ENCODE peak calls at places on chromosomes 5 and 9, in eight cellular contexts. V is heart left ventricle, Y is astrocyte, L is fibroblast of mammary gland, R is IMR-90, S is psoas muscle, E is endodermal cell, O is fibroblast of the aortic adventitia. Z is an unnamed sample.

GRCh38 chr9:107274953-107275422 is 8.1 kb upstream of the RAD23B start:
- DNase-seq in E (no peak), L (peak), S (no peak), V (no peak), O (peak), R (peak), Y (peak), Z (peak)

GRCh38 chr9:33080534-33080933 is 4.1 kb upstream of the SMU1 start:
- DNase-seq in V (no peak), O (no peak), L (no peak), E (no peak), R (no peak), Y (no peak), S (no peak), Z (no peak)

GRCh38 chr5:105259581-105260217 is 1697.1 kb upstream of the NUDT12 start:
- DNase-seq in L (no peak), O (no peak), R (no peak), Y (no peak), S (no peak), E (no peak), V (no peak), Z (no peak)

GRCh38 chr9:115395511-115396021 is 277.6 kb upstream of the TNC start:
- DNase-seq in S (no peak), R (peak), V (no peak), L (peak), E (no peak), O (peak), Y (peak), Z (no peak)

GRCh38 chr5:67053229-67053628 is 143.4 kb downstream of the CD180 start:
- DNase-seq in R (no peak), O (no peak), E (no peak), Y (no peak), V (no peak), S (no peak), L (no peak), Z (no peak)

GRCh38 chr5:95392593-95393182 is 1.5 kb downstream of the FAM81B start:
- DNase-seq in S (no peak), L (peak), O (peak), Y (peak), V (no peak), R (no peak), E (no peak), Z (peak)

GRCh38 chr9:5459289-5459829 is 9.0 kb downstream of the CD274 start:
- DNase-seq in Y (peak), L (no peak), V (no peak), R (no peak), S (no peak), E (peak), O (no peak), Z (no peak)

GRCh38 chr9:109640232-109641078 is 139.5 kb upstream of the PALM2AKAP2 start:
- DNase-seq in R (peak), S (peak), Y (peak), E (peak), O (peak), L (no peak), V (peak), Z (no peak)

GRCh38 chr9:87850405-87850804 is 32.3 kb upstream of the SPATA31E1 start:
- DNase-seq in S (no peak), L (peak), O (peak), V (no peak), E (no peak), Y (peak), R (peak), Z (peak)

GRCh38 chr5:133214153-133214820 is 162.5 kb downstream of the HSPA4 start:
- DNase-seq in O (peak), Y (no peak), L (no peak), R (no peak), V (no peak), S (no peak), E (no peak), Z (no peak)

GRCh38 chr5:68245325-68245724 is 29.8 kb downstream of the PIK3R1 start:
- DNase-seq in O (peak), V (no peak), L (peak), S (no peak), Y (peak), E (no peak), R (peak), Z (peak)

GRCh38 chr5:170749911-170750431 is 33.6 kb upstream of the GABRP start:
- DNase-seq in O (no peak), V (no peak), E (peak), Y (no peak), L (no peak), S (no peak), R (no peak), Z (no peak)

GRCh38 chr9:33677961-33678360 is 117.4 kb upstream of the PRSS3 start:
- DNase-seq in L (no peak), V (no peak), O (no peak), Y (no peak), E (no peak), R (no peak), S (no peak), Z (no peak)

GRCh38 chr5:39998518-39998917 is 573.7 kb upstream of the DAB2 start:
- DNase-seq in L (peak), E (no peak), Y (no peak), S (no peak), R (no peak), O (no peak), V (no peak), Z (no peak)

GRCh38 chr9:130770093-130770492 is 65.0 kb upstream of the ABL1 start:
- DNase-seq in E (no peak), R (no peak), O (no peak), V (no peak), L (no peak), Y (no peak), S (no peak), Z (no peak)

GRCh38 chr5:173035904-173036707 is 20.0 kb upstream of the CREBRF start:
- DNase-seq in E (no peak), V (no peak), Y (no peak), S (no peak), L (no peak), O (no peak), R (no peak), Z (no peak)

GRCh38 chr5:20678814-20679298 is 690.9 kb upstream of the CDH18 start:
- DNase-seq in V (no peak), S (no peak), Y (peak), L (peak), R (peak), E (no peak), O (peak), Z (peak)

GRCh38 chr5:122515709-122516431 is 203.8 kb downstream of the SNCAIP start:
- DNase-seq in Y (peak), O (peak), R (peak), L (peak), S (no peak), E (peak), V (peak), Z (peak)

GRCh38 chr5:141356950-141357349 is 2.1 kb downstream of the PCDHGA4 start:
- DNase-seq in E (no peak), R (no peak), L (no peak), Y (no peak), V (no peak), S (no peak), O (no peak), Z (no peak)

GRCh38 chr9:23648651-23649050 is 177.4 kb downstream of the ELAVL2 start:
- DNase-seq in Y (no peak), E (no peak), S (no peak), R (no peak), V (no peak), L (no peak), O (no peak), Z (no peak)

GRCh38 chr5:170159947-170160346 is 54.2 kb downstream of the FOXI1 start:
- DNase-seq in S (no peak), V (no peak), O (no peak), R (no peak), Y (no peak), L (no peak), E (no peak), Z (no peak)

GRCh38 chr9:115262477-115262876 is 144.5 kb upstream of the TNC start:
- DNase-seq in S (peak), R (peak), V (peak), L (peak), Y (peak), E (no peak), O (peak), Z (peak)

GRCh38 chr5:6822068-6822467 is 108.8 kb downstream of the TENT4A start:
- DNase-seq in V (no peak), R (no peak), S (no peak), O (no peak), L (no peak), E (no peak), Y (no peak), Z (no peak)

GRCh38 chr9:126805546-126806262 is 864 bp downstream of the ZBTB43 start:
- DNase-seq in E (peak), Y (peak), L (peak), R (peak), O (peak), S (peak), V (peak), Z (peak)

GRCh38 chr5:62093981-62094380 is 212.0 kb upstream of the KIF2A start:
- DNase-seq in Y (peak), E (no peak), O (peak), R (peak), V (no peak), S (peak), L (peak), Z (peak)

GRCh38 chr9:2120926-2121689 is 106.0 kb downstream of the SMARCA2 start:
- DNase-seq in O (peak), S (no peak), L (peak), R (peak), E (no peak), Y (peak), V (no peak), Z (peak)

DNA sequence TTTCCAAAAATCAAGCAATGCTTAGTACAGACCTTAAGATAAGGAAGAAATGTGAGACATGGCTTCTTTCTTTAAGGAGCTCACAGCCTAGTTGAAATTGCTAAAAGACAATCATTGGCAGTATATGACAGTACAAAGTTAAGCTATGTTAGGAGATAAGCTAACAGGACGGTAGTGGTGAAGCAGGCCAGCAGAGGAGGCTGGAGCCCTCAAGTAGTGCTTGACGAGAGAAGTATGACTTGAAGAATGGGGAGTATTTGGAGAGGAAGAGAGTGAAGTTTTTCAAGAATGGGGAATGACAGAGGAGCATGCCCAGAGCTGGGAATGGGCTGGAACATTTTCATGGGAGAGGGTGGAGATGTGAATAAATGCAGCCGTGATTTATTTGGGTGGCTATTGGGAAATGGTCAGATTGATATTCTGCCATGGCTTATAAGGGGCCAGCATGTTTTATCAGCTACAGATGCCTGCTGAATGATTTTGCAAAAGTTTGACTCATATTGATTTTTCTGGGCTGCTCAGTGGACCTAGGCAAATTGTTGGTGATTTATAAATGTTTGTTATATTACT is 43.7 kb downstream of the LURAP1L start:
- DNase-seq in R (peak), Y (peak), V (no peak), O (peak), E (peak), L (peak), S (no peak), Z (no peak)
- TF ChIP-seq CTCF in R (no peak), Y (no peak), V (peak), O (peak), E (peak), L (peak), S (no peak), Z (no peak)

GRCh38 chr5:157301066-157301465 is 35.1 kb downstream of the CYFIP2 start:
- DNase-seq in E (no peak), V (no peak), R (no peak), S (no peak), O (no peak), Y (no peak), L (no peak), Z (no peak)

GRCh38 chr5:157303023-157303422 is 37.1 kb downstream of the CYFIP2 start:
- DNase-seq in V (no peak), Y (no peak), L (no peak), O (no peak), R (no peak), S (no peak), E (no peak), Z (no peak)

GRCh38 chr5:157306092-157306491 is 40.2 kb downstream of the CYFIP2 start:
- DNase-seq in R (no peak), L (no peak), V (no peak), E (no peak), O (no peak), S (no peak), Y (no peak), Z (no peak)

GRCh38 chr5:157306690-157307089 is 40.8 kb downstream of the CYFIP2 start:
- DNase-seq in V (no peak), Y (no peak), R (no peak), L (no peak), E (no peak), O (no peak), S (no peak), Z (no peak)

DNA sequence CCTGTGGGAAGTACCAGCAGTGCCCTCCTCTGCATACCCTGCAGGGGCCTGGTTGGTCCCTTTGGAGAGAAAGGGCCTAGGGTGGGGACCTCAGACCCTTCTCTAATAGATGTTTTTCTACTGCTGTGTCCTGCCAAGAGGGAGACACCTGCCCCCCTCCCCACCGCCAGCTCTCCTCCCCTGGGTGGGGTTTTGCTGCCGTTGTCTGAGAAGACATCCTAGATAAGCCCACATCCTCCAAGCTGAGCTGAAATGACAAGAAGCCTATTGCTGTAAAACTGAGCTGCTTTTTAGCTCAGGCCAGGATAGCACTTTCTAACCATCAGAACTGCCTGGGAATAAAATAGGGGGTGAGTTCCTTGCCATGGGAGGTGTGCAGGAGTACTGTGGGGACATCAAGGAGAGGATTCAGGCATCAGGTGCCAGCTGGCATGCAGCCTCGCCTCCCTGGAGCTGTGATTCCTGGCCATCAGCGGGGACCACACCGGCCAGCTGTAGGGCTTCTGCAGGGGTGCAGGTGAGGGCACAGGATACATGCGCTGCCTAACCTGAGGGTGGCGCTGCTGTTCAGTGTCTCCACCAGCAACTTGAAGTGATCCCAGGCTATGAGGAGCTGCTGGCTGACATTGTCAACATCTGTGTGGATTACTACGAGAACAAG is 37.9 kb downstream of the CYFIP2 start:
- DNase-seq in V (peak), S (no peak), R (no peak), Y (no peak), E (peak), O (no peak), L (no peak), Z (no peak)
- TF ChIP-seq CTCF in V (peak), S (no peak), R (peak), Y (no peak), E (peak), O (peak), L (no peak), Z (peak)

GRCh38 chr9:3863114-3863528 is 337.3 kb upstream of the RFX3 start:
- DNase-seq in Y (peak), R (peak), O (peak), V (no peak), E (no peak), L (peak), S (no peak), Z (peak)
- TF ChIP-seq CTCF in Y (peak), R (no peak), O (peak), V (no peak), E (peak), L (peak), S (no peak), Z (peak)

DNA sequence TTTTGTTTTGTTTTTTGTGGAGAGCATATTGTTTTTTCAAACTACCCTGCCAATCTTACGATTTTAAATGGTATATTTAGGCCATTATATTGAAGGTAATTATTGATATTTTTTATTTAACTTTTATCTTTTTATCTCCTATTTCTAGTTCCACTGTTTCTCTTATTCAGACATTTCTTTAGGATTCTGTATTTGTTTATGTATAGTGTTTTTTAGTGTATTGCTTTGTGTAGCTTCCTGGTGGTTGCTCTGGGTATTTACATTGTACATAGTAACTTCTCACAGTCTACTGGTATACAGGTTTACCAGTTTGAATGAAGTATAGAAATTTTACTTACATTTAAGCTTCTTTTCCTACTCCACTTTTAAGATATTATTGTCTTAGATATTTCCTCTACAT is 63.2 kb downstream of the ERCC6L2 start:
- DNase-seq in L (no peak), Y (no peak), S (no peak), V (no peak), O (no peak), R (no peak), E (no peak), Z (no peak)
- TF ChIP-seq CTCF in L (peak), Y (no peak), S (no peak), V (no peak), O (no peak), R (no peak), E (peak), Z (peak)

DNA sequence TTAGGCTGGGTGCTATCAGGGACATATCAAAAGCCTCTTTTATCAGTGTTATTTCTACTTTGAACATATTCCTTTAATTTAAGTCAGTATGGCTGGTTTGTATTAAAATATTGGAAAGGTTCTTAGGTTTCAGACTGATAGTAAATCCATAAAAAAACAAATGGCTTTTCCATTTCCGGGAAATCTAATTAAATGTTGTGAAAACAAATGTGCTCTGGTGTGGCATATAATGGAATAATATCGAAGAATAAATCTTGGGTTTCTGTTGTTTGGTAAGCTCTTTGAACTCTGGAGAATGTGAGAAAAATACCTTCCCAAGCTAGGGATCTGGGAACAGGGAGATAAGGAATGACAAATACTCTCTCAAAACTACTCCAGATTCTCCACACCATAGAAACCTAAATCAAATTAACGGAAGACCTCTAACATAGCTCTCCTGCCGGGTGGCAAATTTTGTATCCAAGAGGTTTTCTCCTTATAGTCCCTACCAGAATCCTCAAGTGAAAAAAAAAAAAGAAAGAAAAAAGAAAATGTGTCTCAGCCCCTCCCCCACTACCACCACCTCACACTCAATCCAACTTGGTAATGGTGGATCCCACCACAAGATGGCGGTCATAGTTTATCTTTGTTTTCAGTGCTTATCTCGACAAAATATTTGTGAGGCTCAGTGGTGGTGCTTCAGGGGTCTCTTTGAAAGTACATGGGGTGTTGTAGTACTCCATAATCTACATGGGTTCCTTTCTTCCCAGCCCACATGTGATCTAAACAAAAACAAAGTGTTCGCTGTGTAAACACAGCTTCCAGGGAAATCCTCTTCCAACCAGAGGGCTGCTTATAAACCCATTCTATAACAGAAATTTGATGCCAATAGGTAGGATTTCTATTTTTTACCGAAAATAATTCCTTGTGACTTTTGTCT is 54.6 kb upstream of the FST start:
- DNase-seq in L (peak), E (peak), O (peak), V (no peak), Y (peak), S (no peak), R (no peak), Z (no peak)
- TF ChIP-seq CTCF in L (no peak), E (peak), O (peak), V (peak), Y (peak), S (peak), R (peak), Z (peak)